ENCODE peak calls at places on chromosomes 3 and 15, in five cellular contexts. W, C, S, E and L are unnamed samples.

GRCh38 chr3:180048108-180048507 is 11.4 kb upstream of the PEX5L start:
- DNase-seq in W (no peak), C (no peak), S (no peak), E (no peak), L (no peak)

GRCh38 chr3:156448300-156448699 is 106.6 kb downstream of the SSR3 start:
- DNase-seq in W (no peak), C (no peak), S (no peak), E (peak; percentile 12), L (no peak)

GRCh38 chr15:60635507-60636352 is 156.8 kb upstream of the ICE2 start:
- DNase-seq in W (no peak), C (no peak), S (no peak), E (no peak), L (no peak)

GRCh38 chr3:194054941-194055340 is 81.0 kb upstream of the HES1 start:
- DNase-seq in W (no peak), C (no peak), S (no peak), E (no peak), L (no peak)

GRCh38 chr3:27589795-27590194 is 105.6 kb upstream of the SLC4A7 start:
- DNase-seq in W (no peak), C (no peak), S (no peak), E (no peak), L (no peak)

GRCh38 chr15:85421116-85421925 is 40.9 kb downstream of the AKAP13 start:
- DNase-seq in W (no peak), C (no peak), S (no peak), E (no peak), L (no peak)

GRCh38 chr3:153315781-153316180 is 153.8 kb downstream of the RAP2B start:
- DNase-seq in W (no peak), C (no peak), S (no peak), E (no peak), L (no peak)

GRCh38 chr3:187263270-187263669 is 28.3 kb downstream of the MASP1 start:
- DNase-seq in W (no peak), C (no peak), S (no peak), E (no peak), L (no peak)

GRCh38 chr3:4899654-4900236 is 79.5 kb upstream of the BHLHE40 start:
- DNase-seq in W (no peak), C (no peak), S (no peak), E (no peak), L (no peak)

GRCh38 chr3:13839766-13840340 is 40.0 kb downstream of the WNT7A start:
- DNase-seq in W (no peak), C (no peak), S (no peak), E (no peak), L (no peak)

GRCh38 chr3:18124501-18124900 is 300.6 kb downstream of the SATB1 start:
- DNase-seq in W (no peak), C (no peak), S (no peak), E (peak; percentile 89), L (no peak)

GRCh38 chr3:172461530-172462138 is 13.4 kb upstream of the GHSR start:
- DNase-seq in W (no peak), C (no peak), S (no peak), E (no peak), L (no peak)

GRCh38 chr15:74826911-74827310 is 484 bp downstream of the CPLX3 start:
- DNase-seq in W (no peak), C (no peak), S (no peak), E (no peak), L (no peak)

GRCh38 chr3:130093741-130094391 is 12.2 kb downstream of the ALG1L2 start:
- DNase-seq in W (no peak), C (no peak), S (no peak), E (no peak), L (no peak)

GRCh38 chr3:54916722-54917121 is 11.1 kb downstream of the LRTM1 start:
- DNase-seq in W (no peak), C (no peak), S (no peak), E (no peak), L (no peak)

GRCh38 chr15:69908518-69909420 is 188.9 kb downstream of the TLE3 start:
- DNase-seq in W (no peak), C (no peak), S (no peak), E (no peak), L (no peak)

GRCh38 chr15:62753518-62754221 is 288.9 kb upstream of the TPM1 start:
- DNase-seq in W (no peak), C (no peak), S (no peak), E (no peak), L (no peak)

GRCh38 chr15:99029358-99029871 is 21.8 kb upstream of the PGPEP1L start:
- DNase-seq in W (no peak), C (no peak), S (no peak), E (no peak), L (no peak)

GRCh38 chr3:32994045-32994444 is 42.6 kb downstream of the CCR4 start:
- DNase-seq in W (no peak), C (no peak), S (no peak), E (no peak), L (no peak)

GRCh38 chr3:177196473-177197040 is 725 bp downstream of the TBL1XR1 start:
- DNase-seq in W (peak; percentile 47), C (no peak), S (no peak), E (no peak), L (peak; percentile 56)